ENCODE peak calls at places on chromosomes 3 and 15, in six cellular contexts. One of them, this sample, is unnamed.

GRCh38 chr15:94027571-94027970 is 203.8 kb upstream of the MCTP2 start:
- DNase-seq in fibroblast of lung: no peak
- DNase-seq in hepatocyte: no peak
- DNase-seq in MM.1S: no peak
- DNase-seq in PC-3: no peak
- DNase-seq in GM23248: no peak
- DNase-seq in this sample: no peak

GRCh38 chr3:160812304-160812703 is 56.3 kb downstream of the PPM1L start:
- DNase-seq in GM23248: no peak
- DNase-seq in MM.1S: no peak
- DNase-seq in hepatocyte: no peak
- DNase-seq in fibroblast of lung: no peak
- DNase-seq in PC-3: no peak
- DNase-seq in this sample: no peak

GRCh38 chr3:14788644-14789043 is 30.1 kb upstream of the FGD5 start:
- DNase-seq in PC-3: no peak
- DNase-seq in GM23248: no peak
- DNase-seq in fibroblast of lung: no peak
- DNase-seq in MM.1S: no peak
- DNase-seq in hepatocyte: no peak
- DNase-seq in this sample: no peak

GRCh38 chr15:89998141-89998661 is 2.9 kb upstream of the ZNF710 start:
- DNase-seq in GM23248: peak; percentile 81
- DNase-seq in PC-3: peak; percentile 87
- DNase-seq in MM.1S: no peak
- DNase-seq in hepatocyte: peak; percentile 69
- DNase-seq in fibroblast of lung: peak; percentile 59
- DNase-seq in this sample: no peak

GRCh38 chr15:52334491-52335160 is 39.0 kb upstream of the MYO5C start:
- DNase-seq in MM.1S: no peak
- DNase-seq in hepatocyte: no peak
- DNase-seq in fibroblast of lung: no peak
- DNase-seq in PC-3: peak; percentile 85
- DNase-seq in GM23248: peak; percentile 66
- DNase-seq in this sample: no peak

GRCh38 chr3:113639683-113640082 is 56.8 kb downstream of the USF3 start:
- DNase-seq in fibroblast of lung: no peak
- DNase-seq in hepatocyte: no peak
- DNase-seq in PC-3: no peak
- DNase-seq in GM23248: no peak
- DNase-seq in MM.1S: no peak
- DNase-seq in this sample: no peak

GRCh38 chr3:65190111-65190510 is 502.3 kb upstream of the ADAMTS9 start:
- DNase-seq in fibroblast of lung: no peak
- DNase-seq in PC-3: no peak
- DNase-seq in hepatocyte: no peak
- DNase-seq in MM.1S: no peak
- DNase-seq in GM23248: peak; percentile 8
- DNase-seq in this sample: no peak

GRCh38 chr3:37628711-37629301 is 232.9 kb upstream of the CTDSPL start:
- DNase-seq in PC-3: no peak
- DNase-seq in GM23248: no peak
- DNase-seq in MM.1S: no peak
- DNase-seq in hepatocyte: peak; percentile 63
- DNase-seq in fibroblast of lung: peak; percentile 62
- DNase-seq in this sample: no peak

GRCh38 chr3:11556851-11557644 is 86.7 kb downstream of the VGLL4 start:
- DNase-seq in GM23248: peak; percentile 94
- DNase-seq in PC-3: no peak
- DNase-seq in fibroblast of lung: peak; percentile 80
- DNase-seq in MM.1S: no peak
- DNase-seq in hepatocyte: no peak
- DNase-seq in this sample: no peak

GRCh38 chr3:197801801-197802504 is 10.9 kb downstream of the LRCH3 start:
- DNase-seq in hepatocyte: no peak
- DNase-seq in fibroblast of lung: peak; percentile 48
- DNase-seq in PC-3: peak; percentile 59
- DNase-seq in GM23248: peak; percentile 73
- DNase-seq in MM.1S: peak; percentile 90
- DNase-seq in this sample: peak; percentile 67

GRCh38 chr3:157087398-157088132 is 72.4 kb downstream of the CCNL1 start:
- DNase-seq in fibroblast of lung: peak; percentile 55
- DNase-seq in hepatocyte: no peak
- DNase-seq in MM.1S: peak; percentile 70
- DNase-seq in GM23248: peak; percentile 42
- DNase-seq in PC-3: peak; percentile 91
- DNase-seq in this sample: no peak
- H3K4me1 ChIP-seq in fibroblast of lung: peaks cover 22% of the 10 kb centered on the region
- H3K4me1 ChIP-seq in hepatocyte: peaks cover 25% of the 10 kb centered on the region
- H3K4me1 ChIP-seq in MM.1S: peaks cover 47% of the 10 kb centered on the region
- H3K4me1 ChIP-seq in GM23248: peaks cover 31% of the 10 kb centered on the region
- H3K4me1 ChIP-seq in PC-3: peaks cover 52% of the 10 kb centered on the region
- H3K4me1 ChIP-seq in this sample: peaks cover 46% of the 10 kb centered on the region

GRCh38 chr3:64046527-64046926 is 23.2 kb upstream of the PSMD6 start:
- DNase-seq in fibroblast of lung: no peak
- DNase-seq in MM.1S: no peak
- DNase-seq in hepatocyte: no peak
- DNase-seq in GM23248: no peak
- DNase-seq in PC-3: no peak
- DNase-seq in this sample: no peak

GRCh38 chr3:64049136-64049535 is 25.8 kb upstream of the PSMD6 start:
- DNase-seq in MM.1S: no peak
- DNase-seq in PC-3: peak; percentile 78
- DNase-seq in GM23248: peak; percentile 77
- DNase-seq in hepatocyte: no peak
- DNase-seq in fibroblast of lung: no peak
- DNase-seq in this sample: no peak

GRCh38 chr3:64048631-64049061 is 25.4 kb upstream of the PSMD6 start:
- DNase-seq in GM23248: peak; percentile 67
- DNase-seq in MM.1S: no peak
- DNase-seq in hepatocyte: no peak
- DNase-seq in fibroblast of lung: peak; percentile 53
- DNase-seq in PC-3: peak; percentile 26
- DNase-seq in this sample: no peak

GRCh38 chr3:64047806-64048205 is 24.5 kb upstream of the PSMD6 start:
- DNase-seq in PC-3: no peak
- DNase-seq in GM23248: no peak
- DNase-seq in MM.1S: no peak
- DNase-seq in fibroblast of lung: no peak
- DNase-seq in hepatocyte: no peak
- DNase-seq in this sample: peak; percentile 62

DNA sequence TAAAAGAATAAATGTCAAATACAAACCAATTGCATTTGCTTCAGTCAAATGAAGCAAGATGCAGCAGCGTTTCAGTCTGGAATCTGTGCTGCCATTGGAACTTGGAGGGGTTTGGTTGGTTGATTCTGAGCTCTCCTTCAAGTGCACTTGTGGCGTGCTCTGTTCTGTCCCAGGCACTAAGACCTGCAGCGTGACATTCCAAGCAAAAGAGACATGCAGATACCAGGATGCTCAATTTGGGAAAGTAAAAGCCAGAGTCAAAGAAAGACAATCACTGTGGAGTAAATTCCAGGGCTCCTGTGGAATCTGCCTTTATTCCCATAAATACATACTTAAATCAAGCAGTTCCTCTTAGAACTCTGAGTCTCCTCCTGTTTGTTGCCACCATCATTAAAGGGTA is 23.9 kb upstream of the PSMD6 start:
- DNase-seq in fibroblast of lung: no peak
- DNase-seq in PC-3: no peak
- DNase-seq in MM.1S: no peak
- DNase-seq in GM23248: no peak
- DNase-seq in hepatocyte: no peak
- DNase-seq in this sample: peak; percentile 31
- H3K27ac ChIP-seq in fibroblast of lung: no peak overlapping the region
- H3K27ac ChIP-seq in PC-3: no peak overlapping the region
- H3K27ac ChIP-seq in MM.1S: no peak overlapping the region
- H3K27ac ChIP-seq in GM23248: no peak overlapping the region
- H3K27ac ChIP-seq in hepatocyte: peak overlapping the region; percentile 15
- H3K27ac ChIP-seq in this sample: peak overlapping the region; percentile 37

DNA sequence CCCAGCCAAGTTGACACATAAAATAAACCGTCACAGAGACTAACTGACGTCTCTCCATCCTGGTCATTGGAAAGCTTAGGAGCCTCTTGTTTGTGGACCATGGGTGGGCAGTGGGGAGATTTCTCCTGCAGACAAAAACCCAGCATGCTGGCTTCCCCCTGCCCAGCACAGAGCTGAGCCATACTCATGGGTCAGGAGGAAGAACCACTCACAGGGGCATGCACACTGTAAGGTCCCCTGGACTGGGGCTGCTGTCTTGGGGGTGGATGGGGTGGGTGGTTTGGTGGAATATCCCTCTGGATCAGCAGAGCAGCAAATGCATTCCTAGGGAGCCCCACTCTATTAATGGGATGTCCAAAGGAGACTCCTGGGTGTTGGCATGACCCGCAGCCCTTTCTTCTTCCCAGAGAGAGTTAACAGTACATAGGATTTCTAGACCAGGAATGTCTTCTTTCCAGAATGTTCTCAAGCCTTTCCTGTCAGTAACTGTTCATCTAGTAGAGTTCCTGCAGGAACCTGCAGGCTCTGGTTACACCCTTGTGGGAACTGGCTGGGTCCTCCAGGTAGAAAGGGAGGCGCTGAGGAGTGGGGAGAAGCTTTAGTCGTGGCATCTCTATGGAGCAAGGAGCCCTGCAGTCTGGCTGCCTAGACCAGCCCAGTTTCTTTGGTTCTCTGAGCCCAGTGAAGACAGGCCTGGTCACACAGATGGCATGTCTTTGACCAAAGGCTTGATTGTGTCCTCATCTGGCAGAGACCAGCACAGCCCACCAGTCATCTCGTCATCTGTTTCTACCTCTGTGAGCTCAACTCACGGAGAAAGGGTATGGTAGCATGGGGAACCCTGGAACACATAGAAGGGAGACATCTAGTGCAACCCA is 73.4 kb upstream of the PRR23C start:
- DNase-seq in fibroblast of lung: no peak
- DNase-seq in PC-3: no peak
- DNase-seq in hepatocyte: no peak
- DNase-seq in MM.1S: no peak
- DNase-seq in GM23248: no peak
- DNase-seq in this sample: no peak
- TF ChIP-seq EZH2 in fibroblast of lung: no peak
- TF ChIP-seq EZH2 in PC-3: no peak
- TF ChIP-seq EZH2 in hepatocyte: no peak
- TF ChIP-seq EZH2 in MM.1S: no peak
- TF ChIP-seq EZH2 in GM23248: no peak
- TF ChIP-seq EZH2 in this sample: no peak

DNA sequence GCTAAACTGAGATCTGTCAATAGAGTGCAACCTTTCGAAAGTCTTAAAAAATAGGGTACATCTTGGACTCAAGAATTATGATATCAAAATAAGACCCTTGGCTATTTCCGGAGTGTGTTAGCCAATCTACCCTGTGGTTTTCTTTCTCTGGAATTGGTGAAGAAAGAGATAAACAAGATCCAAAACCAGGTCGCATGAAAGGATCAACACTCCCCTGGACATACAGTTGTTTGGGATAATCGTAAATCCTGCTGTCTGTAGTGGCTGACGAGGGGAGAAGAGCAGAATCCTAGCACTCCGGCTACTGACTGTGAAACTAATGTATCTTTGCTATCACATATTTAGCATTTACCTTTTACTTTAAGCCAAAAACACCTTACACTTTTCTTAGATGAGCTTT is 30.9 kb downstream of the FNDC3B start:
- DNase-seq in hepatocyte: no peak
- DNase-seq in fibroblast of lung: no peak
- DNase-seq in GM23248: no peak
- DNase-seq in MM.1S: no peak
- DNase-seq in PC-3: no peak
- DNase-seq in this sample: no peak
- H3K4me1 ChIP-seq in hepatocyte: peaks cover 64% of the 10 kb centered on the region
- H3K4me1 ChIP-seq in fibroblast of lung: peaks cover 16% of the 10 kb centered on the region
- H3K4me1 ChIP-seq in GM23248: peaks cover 71% of the 10 kb centered on the region
- H3K4me1 ChIP-seq in MM.1S: peaks cover 13% of the 10 kb centered on the region
- H3K4me1 ChIP-seq in PC-3: peaks cover 11% of the 10 kb centered on the region
- H3K4me1 ChIP-seq in this sample: peaks cover 45% of the 10 kb centered on the region